ENCODE peak calls at places on chromosomes 3 and 15, in nine cellular contexts. One of them, this sample, is unnamed.

GRCh38 chr3:70999730-71000129 is 583.8 kb downstream of the FOXP1 start:
- DNase-seq in aorta: no peak
- DNase-seq in AG04450: no peak
- DNase-seq in ovary: no peak
- DNase-seq in cardiac muscle cell: peak; percentile 80
- DNase-seq in RWPE2: no peak
- DNase-seq in naive thymus-derived CD4-positive, alpha-beta T cell: no peak
- DNase-seq in adrenal gland: no peak
- DNase-seq in uterus: no peak
- DNase-seq in this sample: peak; percentile 15

GRCh38 chr15:55270301-55270700 is 19.3 kb downstream of the RAB27A start:
- DNase-seq in AG04450: no peak
- DNase-seq in RWPE2: no peak
- DNase-seq in ovary: no peak
- DNase-seq in adrenal gland: no peak
- DNase-seq in uterus: no peak
- DNase-seq in aorta: no peak
- DNase-seq in naive thymus-derived CD4-positive, alpha-beta T cell: no peak
- DNase-seq in cardiac muscle cell: no peak
- DNase-seq in this sample: no peak

GRCh38 chr3:121621491-121621890 is 28.3 kb downstream of the FBXO40 start:
- DNase-seq in aorta: no peak
- DNase-seq in RWPE2: no peak
- DNase-seq in uterus: no peak
- DNase-seq in ovary: no peak
- DNase-seq in naive thymus-derived CD4-positive, alpha-beta T cell: no peak
- DNase-seq in adrenal gland: no peak
- DNase-seq in AG04450: no peak
- DNase-seq in cardiac muscle cell: no peak
- DNase-seq in this sample: no peak

GRCh38 chr15:70602281-70602680 is 161.1 kb downstream of the UACA start:
- DNase-seq in cardiac muscle cell: no peak
- DNase-seq in uterus: no peak
- DNase-seq in AG04450: no peak
- DNase-seq in naive thymus-derived CD4-positive, alpha-beta T cell: no peak
- DNase-seq in ovary: no peak
- DNase-seq in RWPE2: no peak
- DNase-seq in aorta: no peak
- DNase-seq in adrenal gland: no peak
- DNase-seq in this sample: no peak

GRCh38 chr3:58066842-58067241 is 58.6 kb downstream of the FLNB start:
- DNase-seq in uterus: peak; percentile 14
- DNase-seq in RWPE2: no peak
- DNase-seq in naive thymus-derived CD4-positive, alpha-beta T cell: no peak
- DNase-seq in AG04450: no peak
- DNase-seq in adrenal gland: no peak
- DNase-seq in aorta: no peak
- DNase-seq in cardiac muscle cell: peak; percentile 68
- DNase-seq in ovary: no peak
- DNase-seq in this sample: peak; percentile 84

GRCh38 chr3:36560685-36561084 is 180.4 kb downstream of the STAC start:
- DNase-seq in naive thymus-derived CD4-positive, alpha-beta T cell: no peak
- DNase-seq in ovary: no peak
- DNase-seq in RWPE2: no peak
- DNase-seq in cardiac muscle cell: no peak
- DNase-seq in uterus: no peak
- DNase-seq in AG04450: no peak
- DNase-seq in adrenal gland: no peak
- DNase-seq in aorta: no peak
- DNase-seq in this sample: no peak

GRCh38 chr15:63234479-63234878 is 42.9 kb upstream of the APH1B start:
- DNase-seq in naive thymus-derived CD4-positive, alpha-beta T cell: no peak
- DNase-seq in cardiac muscle cell: peak; percentile 85
- DNase-seq in AG04450: no peak
- DNase-seq in adrenal gland: peak; percentile 49
- DNase-seq in uterus: peak; percentile 38
- DNase-seq in aorta: peak; percentile 74
- DNase-seq in RWPE2: no peak
- DNase-seq in ovary: no peak
- DNase-seq in this sample: peak; percentile 65

GRCh38 chr15:91694829-91695205 is 158.7 kb upstream of the SLCO3A1 start:
- DNase-seq in uterus: peak; percentile 90
- DNase-seq in cardiac muscle cell: peak; percentile 86
- DNase-seq in adrenal gland: no peak
- DNase-seq in aorta: no peak
- DNase-seq in naive thymus-derived CD4-positive, alpha-beta T cell: no peak
- DNase-seq in AG04450: peak; percentile 15
- DNase-seq in RWPE2: no peak
- DNase-seq in ovary: peak; percentile 65
- DNase-seq in this sample: peak; percentile 49

GRCh38 chr3:180802837-180803236 is 109.6 kb upstream of the FXR1 start:
- DNase-seq in cardiac muscle cell: peak; percentile 37
- DNase-seq in RWPE2: no peak
- DNase-seq in AG04450: no peak
- DNase-seq in ovary: no peak
- DNase-seq in uterus: no peak
- DNase-seq in adrenal gland: no peak
- DNase-seq in naive thymus-derived CD4-positive, alpha-beta T cell: no peak
- DNase-seq in aorta: no peak
- DNase-seq in this sample: no peak

DNA sequence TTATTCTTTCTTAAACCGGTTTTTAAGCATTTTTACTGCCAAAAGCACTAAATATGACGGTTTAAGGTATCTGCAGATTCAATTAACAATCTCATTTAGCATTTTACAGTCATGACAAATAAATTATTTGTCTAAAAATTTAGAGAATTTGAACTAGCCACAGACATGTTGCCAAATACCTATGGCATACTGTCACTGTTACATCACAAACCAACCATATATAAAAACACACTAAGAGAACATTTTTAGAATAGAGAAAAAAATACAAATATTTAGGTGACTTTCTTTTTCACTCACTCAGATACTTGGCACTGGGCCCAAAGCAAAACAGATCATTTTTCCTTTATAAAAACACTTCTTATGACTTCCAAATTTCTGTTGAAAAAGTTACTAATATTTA is 644.6 kb downstream of the OTOL1 start:
- DNase-seq in naive thymus-derived CD4-positive, alpha-beta T cell: no peak
- DNase-seq in ovary: no peak
- DNase-seq in cardiac muscle cell: peak; percentile 60
- DNase-seq in uterus: no peak
- DNase-seq in adrenal gland: no peak
- DNase-seq in AG04450: peak; percentile 24
- DNase-seq in aorta: no peak
- DNase-seq in RWPE2: no peak
- DNase-seq in this sample: peak; percentile 3
- H3K4me3 ChIP-seq in naive thymus-derived CD4-positive, alpha-beta T cell: no peak overlapping the region
- H3K4me3 ChIP-seq in ovary: no peak overlapping the region
- H3K4me3 ChIP-seq in cardiac muscle cell: no peak overlapping the region
- H3K4me3 ChIP-seq in uterus: no peak overlapping the region
- H3K4me3 ChIP-seq in adrenal gland: no peak overlapping the region
- H3K4me3 ChIP-seq in AG04450: no peak overlapping the region
- H3K4me3 ChIP-seq in aorta: no peak overlapping the region
- H3K4me3 ChIP-seq in RWPE2: no peak overlapping the region
- H3K4me3 ChIP-seq in this sample: no peak overlapping the region

DNA sequence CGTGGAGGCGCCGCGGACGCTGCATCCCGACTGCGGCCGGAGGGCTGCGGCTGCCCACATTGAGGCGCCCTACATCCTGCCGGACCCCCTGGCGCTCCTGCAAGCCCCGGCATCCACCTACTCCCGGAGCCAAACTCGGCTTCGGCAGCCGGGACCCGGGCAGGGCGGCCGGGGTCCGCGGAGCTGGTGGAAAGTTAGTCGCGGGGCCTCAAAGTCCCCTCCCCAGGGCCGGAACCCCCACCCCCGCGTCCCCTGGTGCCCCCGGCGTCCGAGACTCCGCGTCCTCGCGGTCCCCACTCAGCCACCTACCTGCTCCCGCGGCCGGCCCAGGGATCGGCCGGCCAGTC is 281 bp downstream of the MEGF11 start:
- DNase-seq in cardiac muscle cell: no peak
- DNase-seq in aorta: peak; percentile 73
- DNase-seq in adrenal gland: peak; percentile 17
- DNase-seq in RWPE2: no peak
- DNase-seq in naive thymus-derived CD4-positive, alpha-beta T cell: no peak
- DNase-seq in AG04450: no peak
- DNase-seq in ovary: no peak
- DNase-seq in uterus: no peak
- DNase-seq in this sample: no peak
- H3K27me3 ChIP-seq in cardiac muscle cell: peaks cover 99% of the 10 kb centered on the region
- H3K27me3 ChIP-seq in aorta: no peaks in the 10 kb centered on the region
- H3K27me3 ChIP-seq in adrenal gland: peaks cover 20% of the 10 kb centered on the region
- H3K27me3 ChIP-seq in RWPE2: peaks cover 58% of the 10 kb centered on the region
- H3K27me3 ChIP-seq in naive thymus-derived CD4-positive, alpha-beta T cell: peaks cover 3% of the 10 kb centered on the region
- H3K27me3 ChIP-seq in AG04450: peaks cover 79% of the 10 kb centered on the region
- H3K27me3 ChIP-seq in ovary: no peaks in the 10 kb centered on the region
- H3K27me3 ChIP-seq in uterus: peaks cover 45% of the 10 kb centered on the region
- H3K27me3 ChIP-seq in this sample: peaks cover 21% of the 10 kb centered on the region

DNA sequence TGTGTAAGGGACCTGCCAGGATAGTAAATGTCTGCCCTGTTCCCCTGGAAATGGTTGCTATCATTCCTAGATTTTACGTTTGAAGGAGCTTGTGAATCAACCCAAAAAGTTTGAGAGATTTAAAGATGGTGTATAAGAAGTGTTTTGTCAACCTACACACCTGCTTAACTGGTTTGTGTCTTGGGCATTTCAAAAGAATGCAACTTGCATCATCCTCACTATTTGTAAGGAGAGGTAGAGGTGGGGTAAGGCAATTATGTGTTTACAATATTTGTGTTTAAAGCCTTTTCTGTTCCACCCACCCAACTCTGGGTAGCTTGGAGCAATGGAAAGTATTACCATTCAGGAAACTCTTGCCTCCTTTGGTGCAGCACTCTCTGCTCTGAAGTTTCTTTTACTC is 314.2 kb upstream of the RARB start:
- DNase-seq in naive thymus-derived CD4-positive, alpha-beta T cell: no peak
- DNase-seq in cardiac muscle cell: no peak
- DNase-seq in aorta: no peak
- DNase-seq in ovary: no peak
- DNase-seq in uterus: no peak
- DNase-seq in adrenal gland: no peak
- DNase-seq in AG04450: no peak
- DNase-seq in RWPE2: no peak
- DNase-seq in this sample: no peak
- H3K4me3 ChIP-seq in naive thymus-derived CD4-positive, alpha-beta T cell: no peak overlapping the region
- H3K4me3 ChIP-seq in cardiac muscle cell: no peak overlapping the region
- H3K4me3 ChIP-seq in aorta: no peak overlapping the region
- H3K4me3 ChIP-seq in ovary: no peak overlapping the region
- H3K4me3 ChIP-seq in uterus: no peak overlapping the region
- H3K4me3 ChIP-seq in adrenal gland: no peak overlapping the region
- H3K4me3 ChIP-seq in AG04450: no peak overlapping the region
- H3K4me3 ChIP-seq in RWPE2: no peak overlapping the region
- H3K4me3 ChIP-seq in this sample: no peak overlapping the region

DNA sequence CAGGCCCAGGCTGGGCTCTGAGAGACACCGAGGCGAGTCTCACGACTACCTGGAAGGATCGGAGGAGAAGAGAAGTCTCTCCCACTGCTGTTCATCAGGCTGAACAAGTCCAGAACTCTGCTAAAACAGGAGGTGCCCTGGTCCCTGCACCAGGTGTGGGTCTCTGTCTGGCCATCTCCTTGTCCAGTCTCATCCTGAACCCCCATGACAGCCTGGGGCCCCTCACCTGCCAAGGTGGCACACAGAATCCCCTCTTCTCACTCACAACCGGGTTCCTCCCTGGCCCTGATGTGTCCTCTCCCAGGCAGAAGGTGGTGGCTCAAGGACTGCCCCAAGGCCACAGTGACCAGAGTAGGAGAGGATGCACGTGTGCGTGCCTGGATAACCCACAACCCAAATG is 34.1 kb downstream of the WNT7A start:
- DNase-seq in cardiac muscle cell: no peak
- DNase-seq in adrenal gland: no peak
- DNase-seq in ovary: no peak
- DNase-seq in uterus: no peak
- DNase-seq in RWPE2: no peak
- DNase-seq in naive thymus-derived CD4-positive, alpha-beta T cell: no peak
- DNase-seq in AG04450: no peak
- DNase-seq in aorta: peak; percentile 53
- DNase-seq in this sample: no peak
- H3K27me3 ChIP-seq in cardiac muscle cell: peaks cover 4% of the 10 kb centered on the region
- H3K27me3 ChIP-seq in adrenal gland: peaks cover 4% of the 10 kb centered on the region
- H3K27me3 ChIP-seq in ovary: no peaks in the 10 kb centered on the region
- H3K27me3 ChIP-seq in uterus: no peaks in the 10 kb centered on the region
- H3K27me3 ChIP-seq in RWPE2: no peaks in the 10 kb centered on the region
- H3K27me3 ChIP-seq in naive thymus-derived CD4-positive, alpha-beta T cell: no peaks in the 10 kb centered on the region
- H3K27me3 ChIP-seq in AG04450: no peaks in the 10 kb centered on the region
- H3K27me3 ChIP-seq in aorta: no peaks in the 10 kb centered on the region
- H3K27me3 ChIP-seq in this sample: no peaks in the 10 kb centered on the region

DNA sequence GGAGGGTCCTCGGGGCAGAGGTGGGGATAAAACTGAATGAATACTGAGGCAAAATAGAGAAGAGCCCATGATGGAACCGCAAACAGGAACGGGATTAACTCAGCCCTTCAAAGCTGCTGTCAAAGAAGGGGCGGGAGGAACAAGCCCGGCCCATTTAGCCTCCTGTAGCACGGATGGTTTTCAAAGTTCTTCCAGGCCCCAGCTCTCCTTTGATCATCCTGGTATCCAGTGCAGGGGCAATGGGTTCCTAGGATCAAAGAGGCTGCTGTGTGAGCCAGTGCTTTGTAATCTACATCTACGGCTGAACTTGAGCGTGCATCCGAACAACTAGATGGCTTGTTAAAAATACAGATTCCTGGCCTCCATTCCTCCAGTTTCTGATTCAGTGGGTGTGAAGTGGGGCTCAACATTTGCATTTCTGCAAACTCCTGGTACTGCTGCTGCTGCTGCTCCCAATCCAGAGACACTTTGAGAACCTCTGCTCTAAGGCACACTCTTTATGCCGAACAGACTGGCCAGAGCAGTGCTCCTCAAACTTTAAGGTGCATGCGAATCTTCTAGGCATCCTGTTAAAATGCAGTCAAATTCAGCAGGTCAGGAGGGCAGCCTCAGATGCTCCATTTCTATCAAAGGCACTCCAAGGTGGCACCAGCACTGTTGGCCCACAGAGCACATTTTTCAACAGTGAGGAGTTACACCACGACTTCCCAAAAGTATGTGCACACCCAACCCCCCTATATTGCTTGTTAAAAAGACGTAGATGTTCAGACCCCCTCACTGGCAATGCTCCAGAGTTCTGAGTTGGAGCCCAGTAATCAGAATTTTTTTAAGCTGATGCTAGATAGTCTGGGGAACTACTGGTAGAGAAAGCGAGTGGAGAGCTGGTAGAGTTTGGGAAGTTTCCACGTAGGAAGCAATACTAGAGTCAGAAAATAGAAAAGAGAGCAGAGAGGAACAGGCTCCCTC is 5.6 kb downstream of the GALNT15 start:
- DNase-seq in adrenal gland: no peak
- DNase-seq in uterus: no peak
- DNase-seq in aorta: no peak
- DNase-seq in RWPE2: no peak
- DNase-seq in AG04450: peak; percentile 42
- DNase-seq in ovary: no peak
- DNase-seq in naive thymus-derived CD4-positive, alpha-beta T cell: no peak
- DNase-seq in cardiac muscle cell: peak; percentile 37
- DNase-seq in this sample: peak; percentile 58
- H3K4me3 ChIP-seq in adrenal gland: no peak overlapping the region
- H3K4me3 ChIP-seq in uterus: no peak overlapping the region
- H3K4me3 ChIP-seq in aorta: no peak overlapping the region
- H3K4me3 ChIP-seq in RWPE2: no peak overlapping the region
- H3K4me3 ChIP-seq in AG04450: no peak overlapping the region
- H3K4me3 ChIP-seq in ovary: no peak overlapping the region
- H3K4me3 ChIP-seq in naive thymus-derived CD4-positive, alpha-beta T cell: no peak overlapping the region
- H3K4me3 ChIP-seq in cardiac muscle cell: no peak overlapping the region
- H3K4me3 ChIP-seq in this sample: no peak overlapping the region

GRCh38 chr3:191715585-191715984 is 254.6 kb downstream of the PYDC2 start:
- DNase-seq in adrenal gland: no peak
- DNase-seq in naive thymus-derived CD4-positive, alpha-beta T cell: no peak
- DNase-seq in uterus: no peak
- DNase-seq in RWPE2: no peak
- DNase-seq in cardiac muscle cell: no peak
- DNase-seq in aorta: no peak
- DNase-seq in AG04450: no peak
- DNase-seq in ovary: no peak
- DNase-seq in this sample: no peak
- H3K27me3 ChIP-seq in adrenal gland: no peaks in the 10 kb centered on the region
- H3K27me3 ChIP-seq in naive thymus-derived CD4-positive, alpha-beta T cell: no peaks in the 10 kb centered on the region
- H3K27me3 ChIP-seq in uterus: no peaks in the 10 kb centered on the region
- H3K27me3 ChIP-seq in RWPE2: no peaks in the 10 kb centered on the region
- H3K27me3 ChIP-seq in cardiac muscle cell: no peaks in the 10 kb centered on the region
- H3K27me3 ChIP-seq in aorta: no peaks in the 10 kb centered on the region
- H3K27me3 ChIP-seq in AG04450: no peaks in the 10 kb centered on the region
- H3K27me3 ChIP-seq in ovary: no peaks in the 10 kb centered on the region
- H3K27me3 ChIP-seq in this sample: no peaks in the 10 kb centered on the region